ENCODE peak calls at places on chromosome 17, in five cellular contexts. One of them, this sample, is unnamed.

GRCh38 chr17:49041527-49041926 is 44.3 kb downstream of the IGF2BP1 start:
- DNase-seq in esophagus muscularis mucosa: no peak
- DNase-seq in small intestine: no peak
- DNase-seq in endodermal cell: no peak
- DNase-seq in upper lobe of right lung: no peak
- DNase-seq in this sample: no peak

GRCh38 chr17:79621151-79621940 is 10.5 kb upstream of the RBFOX3 start:
- DNase-seq in small intestine: no peak
- DNase-seq in endodermal cell: peak; percentile 40
- DNase-seq in esophagus muscularis mucosa: peak; percentile 77
- DNase-seq in upper lobe of right lung: peak; percentile 30
- DNase-seq in this sample: no peak

GRCh38 chr17:4940625-4941021 is 555 bp downstream of the RNF167 start:
- DNase-seq in small intestine: peak; percentile 40
- DNase-seq in esophagus muscularis mucosa: no peak
- DNase-seq in endodermal cell: no peak
- DNase-seq in upper lobe of right lung: peak; percentile 68
- DNase-seq in this sample: no peak

GRCh38 chr17:38786372-38786771 is 13.0 kb downstream of the PIP4K2B start:
- DNase-seq in small intestine: no peak
- DNase-seq in upper lobe of right lung: no peak
- DNase-seq in esophagus muscularis mucosa: no peak
- DNase-seq in endodermal cell: no peak
- DNase-seq in this sample: no peak

GRCh38 chr17:51164911-51165679 is 1.1 kb upstream of the NME2 start:
- DNase-seq in upper lobe of right lung: no peak
- DNase-seq in esophagus muscularis mucosa: no peak
- DNase-seq in small intestine: no peak
- DNase-seq in endodermal cell: peak; percentile 80
- DNase-seq in this sample: peak; percentile 73

GRCh38 chr17:76071497-76072148 is 694 bp downstream of the SRP68 start:
- DNase-seq in esophagus muscularis mucosa: no peak
- DNase-seq in small intestine: no peak
- DNase-seq in upper lobe of right lung: peak; percentile 65
- DNase-seq in endodermal cell: no peak
- DNase-seq in this sample: peak; percentile 47

GRCh38 chr17:83146347-83146746 is 66.9 kb downstream of the METRNL start:
- DNase-seq in upper lobe of right lung: no peak
- DNase-seq in esophagus muscularis mucosa: peak; percentile 62
- DNase-seq in small intestine: no peak
- DNase-seq in endodermal cell: no peak
- DNase-seq in this sample: no peak

GRCh38 chr17:778096-778495 is 4.0 kb downstream of the GLOD4 start:
- DNase-seq in esophagus muscularis mucosa: no peak
- DNase-seq in endodermal cell: no peak
- DNase-seq in small intestine: no peak
- DNase-seq in upper lobe of right lung: no peak
- DNase-seq in this sample: peak; percentile 29

GRCh38 chr17:50029185-50029584 is 26.7 kb upstream of the ITGA3 start:
- DNase-seq in upper lobe of right lung: no peak
- DNase-seq in esophagus muscularis mucosa: no peak
- DNase-seq in small intestine: no peak
- DNase-seq in endodermal cell: no peak
- DNase-seq in this sample: no peak

GRCh38 chr17:77864234-77865108 is 94.0 kb upstream of the TNRC6C start:
- DNase-seq in upper lobe of right lung: peak; percentile 40
- DNase-seq in small intestine: no peak
- DNase-seq in esophagus muscularis mucosa: no peak
- DNase-seq in endodermal cell: no peak
- DNase-seq in this sample: no peak
- H3K4me3 ChIP-seq in upper lobe of right lung: no peak overlapping the region
- H3K4me3 ChIP-seq in small intestine: no peak overlapping the region
- H3K4me3 ChIP-seq in esophagus muscularis mucosa: no peak overlapping the region
- H3K4me3 ChIP-seq in endodermal cell: no peak overlapping the region
- H3K4me3 ChIP-seq in this sample: no peak overlapping the region

GRCh38 chr17:36946726-36947091 is 2.0 kb upstream of the AATF start:
- DNase-seq in small intestine: no peak
- DNase-seq in upper lobe of right lung: no peak
- DNase-seq in esophagus muscularis mucosa: no peak
- DNase-seq in endodermal cell: peak; percentile 57
- DNase-seq in this sample: no peak
- H3K4me3 ChIP-seq in small intestine: no peak overlapping the region
- H3K4me3 ChIP-seq in upper lobe of right lung: no peak overlapping the region
- H3K4me3 ChIP-seq in esophagus muscularis mucosa: no peak overlapping the region
- H3K4me3 ChIP-seq in endodermal cell: peak overlapping the region; percentile 94
- H3K4me3 ChIP-seq in this sample: no peak overlapping the region

DNA sequence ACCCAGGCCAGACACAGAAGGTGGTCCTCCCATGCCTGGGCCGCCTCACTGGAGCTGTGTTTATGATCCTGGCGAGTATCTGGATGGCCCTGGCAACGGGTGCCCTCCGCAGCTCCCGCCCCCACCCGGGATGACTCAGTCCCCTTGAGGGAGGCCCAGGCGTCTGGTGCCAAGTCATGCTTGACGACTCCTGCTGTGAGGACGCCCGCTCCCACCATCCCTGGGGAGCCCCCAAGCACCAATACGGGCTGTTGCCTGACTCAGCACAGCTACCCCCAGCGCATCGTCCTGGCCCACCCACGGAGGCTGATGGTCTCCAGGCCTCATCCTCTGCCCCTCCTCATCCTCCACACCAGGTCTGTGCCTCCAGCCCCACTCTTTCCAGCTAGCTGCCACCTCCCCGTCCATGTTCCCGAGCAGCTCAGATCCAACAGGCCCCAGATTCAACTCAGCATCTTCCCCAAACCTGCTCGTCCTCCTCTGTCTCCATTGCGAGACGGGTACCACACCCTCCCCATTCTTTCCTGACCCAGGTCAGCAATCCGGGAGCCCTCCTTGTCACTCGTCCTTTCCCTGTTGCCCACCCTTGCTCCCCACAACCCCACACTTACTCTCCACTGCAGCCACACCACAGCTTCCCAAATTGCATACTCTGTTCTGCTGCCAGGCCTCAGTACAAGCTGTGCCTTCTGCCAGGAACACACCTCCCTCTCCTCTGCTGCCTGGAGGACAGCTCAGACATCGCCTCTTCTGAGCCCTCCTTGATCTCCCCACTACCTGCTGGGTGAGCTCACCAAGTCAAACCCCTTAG is 2.6 kb downstream of the CAMKK1 start:
- DNase-seq in esophagus muscularis mucosa: no peak
- DNase-seq in endodermal cell: peak; percentile 64
- DNase-seq in small intestine: no peak
- DNase-seq in upper lobe of right lung: peak; percentile 81
- DNase-seq in this sample: no peak
- H3K4me3 ChIP-seq in esophagus muscularis mucosa: no peak overlapping the region
- H3K4me3 ChIP-seq in endodermal cell: no peak overlapping the region
- H3K4me3 ChIP-seq in small intestine: no peak overlapping the region
- H3K4me3 ChIP-seq in upper lobe of right lung: no peak overlapping the region
- H3K4me3 ChIP-seq in this sample: no peak overlapping the region

DNA sequence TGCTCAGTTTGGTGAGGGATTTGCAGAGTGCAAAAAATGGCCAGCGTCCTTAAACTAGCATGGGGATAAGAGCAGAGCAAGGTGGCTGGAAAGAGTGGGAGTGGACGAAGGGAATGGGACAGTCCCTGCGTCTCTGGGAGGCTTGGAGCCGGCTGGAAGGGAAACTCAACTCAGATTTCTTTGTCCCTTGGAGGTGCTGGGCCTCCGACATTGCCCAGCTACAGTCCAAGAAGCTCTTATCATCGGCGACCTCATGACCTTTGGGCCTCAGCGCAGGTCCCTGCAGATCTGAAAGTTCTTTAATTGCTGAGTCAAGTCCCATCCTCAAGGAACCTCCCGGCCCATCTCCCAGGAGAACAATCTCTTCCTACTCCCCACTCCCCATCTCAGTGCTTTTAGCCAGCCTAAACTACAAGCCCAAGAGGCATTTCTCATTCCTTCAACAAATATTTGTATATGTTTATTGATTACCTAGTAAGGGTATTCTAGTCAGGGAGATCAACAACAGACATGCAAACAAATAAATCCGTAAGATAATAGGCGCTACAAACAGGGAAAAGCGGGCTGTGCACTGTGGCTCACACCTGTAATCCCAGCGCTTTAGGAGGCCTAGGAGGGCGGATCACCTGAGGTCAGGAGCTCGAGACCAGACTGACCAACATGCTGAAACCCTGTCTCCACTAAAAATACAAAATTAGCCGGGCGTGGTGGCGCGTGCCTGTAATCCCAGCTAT is 985 bp upstream of the TMEM107 start:
- DNase-seq in small intestine: no peak
- DNase-seq in upper lobe of right lung: no peak
- DNase-seq in esophagus muscularis mucosa: no peak
- DNase-seq in endodermal cell: peak; percentile 61
- DNase-seq in this sample: peak; percentile 32
- H3K4me3 ChIP-seq in small intestine: no peak overlapping the region
- H3K4me3 ChIP-seq in upper lobe of right lung: peak overlapping the region; percentile 68
- H3K4me3 ChIP-seq in esophagus muscularis mucosa: peak overlapping the region; percentile 64
- H3K4me3 ChIP-seq in endodermal cell: peak overlapping the region; percentile 95
- H3K4me3 ChIP-seq in this sample: peak overlapping the region; percentile 42

GRCh38 chr17:81397314-81398169 is 2.3 kb downstream of the BAHCC1 start:
- DNase-seq in esophagus muscularis mucosa: no peak
- DNase-seq in small intestine: peak; percentile 59
- DNase-seq in endodermal cell: peak; percentile 98
- DNase-seq in upper lobe of right lung: no peak
- DNase-seq in this sample: no peak
- H3K4me3 ChIP-seq in esophagus muscularis mucosa: peak overlapping the region; percentile 95
- H3K4me3 ChIP-seq in small intestine: peak overlapping the region; percentile 78
- H3K4me3 ChIP-seq in endodermal cell: peak overlapping the region; percentile 89
- H3K4me3 ChIP-seq in upper lobe of right lung: peak overlapping the region; percentile 74
- H3K4me3 ChIP-seq in this sample: peak overlapping the region; percentile 29

GRCh38 chr17:45262516-45263476 is 902 bp upstream of the SPATA32 start:
- DNase-seq in upper lobe of right lung: no peak
- DNase-seq in small intestine: no peak
- DNase-seq in endodermal cell: no peak
- DNase-seq in esophagus muscularis mucosa: no peak
- DNase-seq in this sample: no peak
- H3K4me3 ChIP-seq in upper lobe of right lung: peak overlapping the region; percentile 66
- H3K4me3 ChIP-seq in small intestine: no peak overlapping the region
- H3K4me3 ChIP-seq in endodermal cell: no peak overlapping the region
- H3K4me3 ChIP-seq in esophagus muscularis mucosa: peak overlapping the region; percentile 77
- H3K4me3 ChIP-seq in this sample: peak overlapping the region; percentile 58

DNA sequence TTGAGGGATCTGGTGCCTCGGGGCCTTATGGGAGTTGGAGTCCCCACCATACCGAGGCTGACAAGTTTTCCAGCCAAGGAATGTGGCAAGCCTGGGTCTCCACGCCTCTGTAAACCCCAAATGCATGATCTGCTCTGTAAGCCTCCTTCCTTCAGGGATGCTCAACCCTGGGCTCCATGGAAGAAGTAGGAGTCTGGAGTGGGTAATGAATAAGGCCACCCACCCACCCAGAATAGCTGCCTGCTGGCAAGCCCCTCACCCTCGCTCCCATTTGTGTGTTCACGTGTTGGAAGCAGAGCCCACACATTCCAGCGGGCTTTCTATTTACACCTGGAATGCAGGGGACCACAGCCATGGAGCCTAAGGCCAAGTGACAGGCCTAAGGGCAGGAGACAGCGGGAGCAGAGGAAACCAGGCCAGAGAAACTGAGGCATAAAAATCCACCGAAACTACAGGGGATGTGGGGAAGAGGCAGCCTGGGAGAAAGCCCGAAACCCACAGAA is 4.4 kb downstream of the DLG4 start:
- DNase-seq in esophagus muscularis mucosa: peak; percentile 99
- DNase-seq in upper lobe of right lung: no peak
- DNase-seq in endodermal cell: no peak
- DNase-seq in small intestine: no peak
- DNase-seq in this sample: no peak
- H3K4me3 ChIP-seq in esophagus muscularis mucosa: peak overlapping the region; percentile 64
- H3K4me3 ChIP-seq in upper lobe of right lung: peak overlapping the region; percentile 66
- H3K4me3 ChIP-seq in endodermal cell: peak overlapping the region; percentile 76
- H3K4me3 ChIP-seq in small intestine: no peak overlapping the region
- H3K4me3 ChIP-seq in this sample: no peak overlapping the region

GRCh38 chr17:62840871-62841270 is 32.8 kb upstream of the MARCHF10 start:
- DNase-seq in endodermal cell: no peak
- DNase-seq in upper lobe of right lung: no peak
- DNase-seq in small intestine: no peak
- DNase-seq in esophagus muscularis mucosa: peak; percentile 77
- DNase-seq in this sample: no peak
- H3K4me3 ChIP-seq in endodermal cell: no peak overlapping the region
- H3K4me3 ChIP-seq in upper lobe of right lung: no peak overlapping the region
- H3K4me3 ChIP-seq in small intestine: no peak overlapping the region
- H3K4me3 ChIP-seq in esophagus muscularis mucosa: no peak overlapping the region
- H3K4me3 ChIP-seq in this sample: no peak overlapping the region

DNA sequence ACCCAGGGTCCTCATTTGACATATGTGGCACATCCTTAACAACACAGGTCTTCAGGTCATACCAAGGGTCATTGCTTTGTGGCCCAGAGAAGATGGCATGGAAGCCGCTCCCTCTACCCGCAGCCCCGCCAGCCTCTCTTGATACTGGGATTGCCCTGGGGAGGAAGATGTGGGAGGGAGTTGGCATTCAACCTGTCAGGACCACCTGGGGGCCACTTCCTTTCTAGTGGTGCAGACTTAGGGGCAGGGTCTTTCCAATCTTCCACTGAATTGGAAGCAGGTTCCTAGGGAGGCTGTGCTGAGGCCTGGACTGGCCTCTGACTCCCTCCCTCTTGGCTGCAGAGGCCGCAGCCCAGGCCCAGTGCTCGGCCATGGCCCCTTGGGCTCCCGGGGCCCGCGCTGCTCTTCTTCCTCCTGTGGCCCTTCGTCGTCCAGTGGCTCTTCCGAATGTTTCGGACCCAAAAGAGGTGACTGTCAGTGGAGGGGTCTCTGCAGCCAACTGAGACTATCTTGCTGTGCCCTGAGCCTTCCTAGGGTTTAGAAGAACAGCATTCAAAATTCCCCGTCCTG is 5.1 kb upstream of the HEXIM1 start:
- DNase-seq in esophagus muscularis mucosa: no peak
- DNase-seq in small intestine: no peak
- DNase-seq in endodermal cell: peak; percentile 78
- DNase-seq in upper lobe of right lung: no peak
- DNase-seq in this sample: no peak
- H3K4me3 ChIP-seq in esophagus muscularis mucosa: peak overlapping the region; percentile 58
- H3K4me3 ChIP-seq in small intestine: no peak overlapping the region
- H3K4me3 ChIP-seq in endodermal cell: peak overlapping the region; percentile 49
- H3K4me3 ChIP-seq in upper lobe of right lung: peak overlapping the region; percentile 51
- H3K4me3 ChIP-seq in this sample: no peak overlapping the region

This sample was measured in pancreas.